ENCODE peak calls at places on chromosome 19, in ten cellular contexts. V, J, D, Q, O, R, A, Z, S and L are unnamed samples.

GRCh38 chr19:979318-979741 is 4.8 kb upstream of the WDR18 start:
- DNase-seq in V (no peak), J (no peak), D (no peak), Q (no peak), O (no peak), R (no peak), A (peak; percentile 9), Z (no peak), S (no peak), L (no peak)

GRCh38 chr19:14091086-14091884 is 734 bp upstream of the SAMD1 start:
- DNase-seq in V (peak; percentile 70), J (peak; percentile 79), D (peak; percentile 48), Q (no peak), O (peak; percentile 44), R (peak; percentile 88), A (peak; percentile 63), Z (peak; percentile 91), S (peak; percentile 95), L (no peak)

GRCh38 chr19:46919324-46919723 is 58.5 kb downstream of the ARHGAP35 start:
- DNase-seq in V (no peak), J (no peak), D (peak; percentile 60), Q (peak; percentile 10), O (no peak), R (no peak), A (no peak), Z (no peak), S (no peak), L (no peak)

GRCh38 chr19:11693505-11694499 is 44.9 kb downstream of the ZNF823 start:
- DNase-seq in V (no peak), J (no peak), D (peak; percentile 70), Q (no peak), O (no peak), R (no peak), A (peak; percentile 62), Z (no peak), S (no peak), L (peak; percentile 59)

GRCh38 chr19:54473071-54473941 is at the start of gene CDC42EP5:
- DNase-seq in V (no peak), J (no peak), D (peak; percentile 65), Q (no peak), O (peak; percentile 33), R (peak; percentile 68), A (no peak), Z (no peak), S (peak; percentile 94), L (no peak)

GRCh38 chr19:4829001-4829712 is 2.4 kb downstream of the TICAM1 start:
- DNase-seq in V (no peak), J (peak; percentile 8), D (no peak), Q (no peak), O (no peak), R (peak; percentile 83), A (no peak), Z (peak; percentile 61), S (no peak), L (peak; percentile 47)

GRCh38 chr19:45110811-45111210 is 17.8 kb downstream of the PPP1R37 start:
- DNase-seq in V (no peak), J (no peak), D (no peak), Q (no peak), O (no peak), R (no peak), A (no peak), Z (no peak), S (no peak), L (no peak)

GRCh38 chr19:46065486-46065885 is 24.7 kb upstream of the IGFL4 start:
- DNase-seq in V (no peak), J (no peak), D (peak; percentile 94), Q (no peak), O (no peak), R (no peak), A (no peak), Z (no peak), S (no peak), L (no peak)

GRCh38 chr19:7842661-7843294 is 12.8 kb downstream of the EVI5L start:
- DNase-seq in V (no peak), J (no peak), D (no peak), Q (no peak), O (no peak), R (no peak), A (no peak), Z (no peak), S (peak; percentile 0), L (no peak)

GRCh38 chr19:42096255-42096837 is 20.4 kb downstream of the ZNF574 start:
- DNase-seq in V (no peak), J (no peak), D (no peak), Q (no peak), O (no peak), R (no peak), A (no peak), Z (no peak), S (no peak), L (no peak)